ENCODE peak calls at places on chromosomes 2 and 18, in nine cellular contexts. One of them, this sample, is unnamed.
A peak's percentile ranks its signal among the peaks of the same experiment; 100 is the strongest.

GRCh38 chr2:191643425-191643824 is 34.5 kb upstream of the NABP1 start:
- DNase-seq in body of pancreas: no peak
- DNase-seq in activated CD4-positive, CD25-positive, alpha-beta regulatory T cell: no peak
- DNase-seq in EH: no peak
- DNase-seq in tibial nerve: no peak
- DNase-seq in AG10803: no peak
- DNase-seq in activated CD8-positive, alpha-beta memory T cell treated with anti-CD3 and anti-CD28 coated beads, Interleukin-2, amount 50 U/mL, for 4 hours: no peak
- DNase-seq in effector memory CD8-positive, alpha-beta T cell: no peak
- DNase-seq in stimulated activated CD4-positive, alpha-beta T cell treated with anti-CD3 and anti-CD28 coated beads, Interleukin-4, amount 100 ng/mL, for 24 hours: no peak
- DNase-seq in this sample: no peak

GRCh38 chr18:46001892-46002291 is 34.8 kb upstream of the EPG5 start:
- DNase-seq in AG10803: no peak
- DNase-seq in activated CD4-positive, CD25-positive, alpha-beta regulatory T cell: no peak
- DNase-seq in activated CD8-positive, alpha-beta memory T cell treated with anti-CD3 and anti-CD28 coated beads, Interleukin-2, amount 50 U/mL, for 4 hours: no peak
- DNase-seq in tibial nerve: no peak
- DNase-seq in body of pancreas: no peak
- DNase-seq in effector memory CD8-positive, alpha-beta T cell: no peak
- DNase-seq in EH: no peak
- DNase-seq in stimulated activated CD4-positive, alpha-beta T cell treated with anti-CD3 and anti-CD28 coated beads, Interleukin-4, amount 100 ng/mL, for 24 hours: no peak
- DNase-seq in this sample: no peak

GRCh38 chr2:63189026-63189425 is 138.4 kb downstream of the OTX1 start:
- DNase-seq in AG10803: peak; percentile 47
- DNase-seq in effector memory CD8-positive, alpha-beta T cell: no peak
- DNase-seq in activated CD8-positive, alpha-beta memory T cell treated with anti-CD3 and anti-CD28 coated beads, Interleukin-2, amount 50 U/mL, for 4 hours: no peak
- DNase-seq in tibial nerve: no peak
- DNase-seq in activated CD4-positive, CD25-positive, alpha-beta regulatory T cell: no peak
- DNase-seq in body of pancreas: peak; percentile 35
- DNase-seq in EH: peak; percentile 67
- DNase-seq in stimulated activated CD4-positive, alpha-beta T cell treated with anti-CD3 and anti-CD28 coated beads, Interleukin-4, amount 100 ng/mL, for 24 hours: no peak
- DNase-seq in this sample: peak; percentile 55

GRCh38 chr2:169661263-169661662 is 32.9 kb downstream of the CFAP210 start:
- DNase-seq in effector memory CD8-positive, alpha-beta T cell: no peak
- DNase-seq in activated CD4-positive, CD25-positive, alpha-beta regulatory T cell: no peak
- DNase-seq in AG10803: no peak
- DNase-seq in stimulated activated CD4-positive, alpha-beta T cell treated with anti-CD3 and anti-CD28 coated beads, Interleukin-4, amount 100 ng/mL, for 24 hours: no peak
- DNase-seq in tibial nerve: no peak
- DNase-seq in activated CD8-positive, alpha-beta memory T cell treated with anti-CD3 and anti-CD28 coated beads, Interleukin-2, amount 50 U/mL, for 4 hours: no peak
- DNase-seq in body of pancreas: no peak
- DNase-seq in EH: no peak
- DNase-seq in this sample: no peak

GRCh38 chr2:17626986-17627385 is 86.5 kb downstream of the VSNL1 start:
- DNase-seq in activated CD4-positive, CD25-positive, alpha-beta regulatory T cell: no peak
- DNase-seq in AG10803: no peak
- DNase-seq in EH: no peak
- DNase-seq in stimulated activated CD4-positive, alpha-beta T cell treated with anti-CD3 and anti-CD28 coated beads, Interleukin-4, amount 100 ng/mL, for 24 hours: no peak
- DNase-seq in body of pancreas: no peak
- DNase-seq in tibial nerve: no peak
- DNase-seq in activated CD8-positive, alpha-beta memory T cell treated with anti-CD3 and anti-CD28 coated beads, Interleukin-2, amount 50 U/mL, for 4 hours: no peak
- DNase-seq in effector memory CD8-positive, alpha-beta T cell: no peak
- DNase-seq in this sample: no peak

GRCh38 chr2:241009601-241010530 is 11.4 kb downstream of the SNED1 start:
- DNase-seq in AG10803: peak; percentile 76
- DNase-seq in effector memory CD8-positive, alpha-beta T cell: no peak
- DNase-seq in tibial nerve: peak; percentile 18
- DNase-seq in activated CD8-positive, alpha-beta memory T cell treated with anti-CD3 and anti-CD28 coated beads, Interleukin-2, amount 50 U/mL, for 4 hours: peak; percentile 39
- DNase-seq in body of pancreas: peak; percentile 52
- DNase-seq in stimulated activated CD4-positive, alpha-beta T cell treated with anti-CD3 and anti-CD28 coated beads, Interleukin-4, amount 100 ng/mL, for 24 hours: peak; percentile 29
- DNase-seq in activated CD4-positive, CD25-positive, alpha-beta regulatory T cell: no peak
- DNase-seq in EH: peak; percentile 90
- DNase-seq in this sample: no peak

GRCh38 chr2:26899500-26900164 is 51.7 kb downstream of the DPYSL5 start:
- DNase-seq in activated CD8-positive, alpha-beta memory T cell treated with anti-CD3 and anti-CD28 coated beads, Interleukin-2, amount 50 U/mL, for 4 hours: no peak
- DNase-seq in tibial nerve: no peak
- DNase-seq in stimulated activated CD4-positive, alpha-beta T cell treated with anti-CD3 and anti-CD28 coated beads, Interleukin-4, amount 100 ng/mL, for 24 hours: no peak
- DNase-seq in effector memory CD8-positive, alpha-beta T cell: no peak
- DNase-seq in activated CD4-positive, CD25-positive, alpha-beta regulatory T cell: no peak
- DNase-seq in EH: no peak
- DNase-seq in body of pancreas: no peak
- DNase-seq in AG10803: no peak
- DNase-seq in this sample: no peak

GRCh38 chr2:233477548-233478433 is 88.8 kb downstream of the USP40 start:
- DNase-seq in body of pancreas: no peak
- DNase-seq in EH: no peak
- DNase-seq in activated CD8-positive, alpha-beta memory T cell treated with anti-CD3 and anti-CD28 coated beads, Interleukin-2, amount 50 U/mL, for 4 hours: no peak
- DNase-seq in AG10803: no peak
- DNase-seq in activated CD4-positive, CD25-positive, alpha-beta regulatory T cell: no peak
- DNase-seq in tibial nerve: no peak
- DNase-seq in stimulated activated CD4-positive, alpha-beta T cell treated with anti-CD3 and anti-CD28 coated beads, Interleukin-4, amount 100 ng/mL, for 24 hours: no peak
- DNase-seq in effector memory CD8-positive, alpha-beta T cell: no peak
- DNase-seq in this sample: no peak

GRCh38 chr2:118121101-118121500 is 32.8 kb downstream of the INSIG2 start:
- DNase-seq in EH: no peak
- DNase-seq in effector memory CD8-positive, alpha-beta T cell: no peak
- DNase-seq in tibial nerve: no peak
- DNase-seq in activated CD4-positive, CD25-positive, alpha-beta regulatory T cell: no peak
- DNase-seq in activated CD8-positive, alpha-beta memory T cell treated with anti-CD3 and anti-CD28 coated beads, Interleukin-2, amount 50 U/mL, for 4 hours: no peak
- DNase-seq in stimulated activated CD4-positive, alpha-beta T cell treated with anti-CD3 and anti-CD28 coated beads, Interleukin-4, amount 100 ng/mL, for 24 hours: no peak
- DNase-seq in body of pancreas: no peak
- DNase-seq in AG10803: no peak
- DNase-seq in this sample: no peak

GRCh38 chr2:234286956-234287355 is 209.9 kb downstream of the ARL4C start:
- DNase-seq in tibial nerve: no peak
- DNase-seq in activated CD8-positive, alpha-beta memory T cell treated with anti-CD3 and anti-CD28 coated beads, Interleukin-2, amount 50 U/mL, for 4 hours: no peak
- DNase-seq in AG10803: no peak
- DNase-seq in activated CD4-positive, CD25-positive, alpha-beta regulatory T cell: no peak
- DNase-seq in body of pancreas: no peak
- DNase-seq in EH: peak; percentile 6
- DNase-seq in effector memory CD8-positive, alpha-beta T cell: no peak
- DNase-seq in stimulated activated CD4-positive, alpha-beta T cell treated with anti-CD3 and anti-CD28 coated beads, Interleukin-4, amount 100 ng/mL, for 24 hours: no peak
- DNase-seq in this sample: no peak

GRCh38 chr2:173221081-173221695 is 133.5 kb upstream of the CDCA7 start:
- DNase-seq in EH: no peak
- DNase-seq in AG10803: no peak
- DNase-seq in body of pancreas: no peak
- DNase-seq in effector memory CD8-positive, alpha-beta T cell: no peak
- DNase-seq in tibial nerve: no peak
- DNase-seq in activated CD4-positive, CD25-positive, alpha-beta regulatory T cell: no peak
- DNase-seq in activated CD8-positive, alpha-beta memory T cell treated with anti-CD3 and anti-CD28 coated beads, Interleukin-2, amount 50 U/mL, for 4 hours: no peak
- DNase-seq in stimulated activated CD4-positive, alpha-beta T cell treated with anti-CD3 and anti-CD28 coated beads, Interleukin-4, amount 100 ng/mL, for 24 hours: no peak
- DNase-seq in this sample: no peak

GRCh38 chr2:100934504-100935371 is 67.4 kb upstream of the RPL31 start:
- DNase-seq in tibial nerve: no peak
- DNase-seq in activated CD4-positive, CD25-positive, alpha-beta regulatory T cell: no peak
- DNase-seq in body of pancreas: no peak
- DNase-seq in stimulated activated CD4-positive, alpha-beta T cell treated with anti-CD3 and anti-CD28 coated beads, Interleukin-4, amount 100 ng/mL, for 24 hours: no peak
- DNase-seq in EH: no peak
- DNase-seq in AG10803: no peak
- DNase-seq in activated CD8-positive, alpha-beta memory T cell treated with anti-CD3 and anti-CD28 coated beads, Interleukin-2, amount 50 U/mL, for 4 hours: no peak
- DNase-seq in effector memory CD8-positive, alpha-beta T cell: no peak
- DNase-seq in this sample: no peak

GRCh38 chr2:204452464-204453023 is 92.7 kb upstream of the PARD3B start:
- DNase-seq in EH: peak; percentile 100
- DNase-seq in body of pancreas: no peak
- DNase-seq in stimulated activated CD4-positive, alpha-beta T cell treated with anti-CD3 and anti-CD28 coated beads, Interleukin-4, amount 100 ng/mL, for 24 hours: no peak
- DNase-seq in AG10803: peak; percentile 100
- DNase-seq in tibial nerve: no peak
- DNase-seq in activated CD8-positive, alpha-beta memory T cell treated with anti-CD3 and anti-CD28 coated beads, Interleukin-2, amount 50 U/mL, for 4 hours: no peak
- DNase-seq in activated CD4-positive, CD25-positive, alpha-beta regulatory T cell: no peak
- DNase-seq in effector memory CD8-positive, alpha-beta T cell: no peak
- DNase-seq in this sample: peak; percentile 18

GRCh38 chr2:72533767-72534166 is 292.1 kb downstream of the EXOC6B start:
- DNase-seq in activated CD8-positive, alpha-beta memory T cell treated with anti-CD3 and anti-CD28 coated beads, Interleukin-2, amount 50 U/mL, for 4 hours: no peak
- DNase-seq in activated CD4-positive, CD25-positive, alpha-beta regulatory T cell: no peak
- DNase-seq in stimulated activated CD4-positive, alpha-beta T cell treated with anti-CD3 and anti-CD28 coated beads, Interleukin-4, amount 100 ng/mL, for 24 hours: no peak
- DNase-seq in effector memory CD8-positive, alpha-beta T cell: no peak
- DNase-seq in AG10803: peak; percentile 11
- DNase-seq in body of pancreas: no peak
- DNase-seq in tibial nerve: no peak
- DNase-seq in EH: peak; percentile 62
- DNase-seq in this sample: no peak

GRCh38 chr18:52722904-52723303 is 382.9 kb downstream of the DCC start:
- DNase-seq in tibial nerve: no peak
- DNase-seq in AG10803: no peak
- DNase-seq in activated CD4-positive, CD25-positive, alpha-beta regulatory T cell: no peak
- DNase-seq in effector memory CD8-positive, alpha-beta T cell: no peak
- DNase-seq in EH: no peak
- DNase-seq in body of pancreas: no peak
- DNase-seq in stimulated activated CD4-positive, alpha-beta T cell treated with anti-CD3 and anti-CD28 coated beads, Interleukin-4, amount 100 ng/mL, for 24 hours: no peak
- DNase-seq in activated CD8-positive, alpha-beta memory T cell treated with anti-CD3 and anti-CD28 coated beads, Interleukin-2, amount 50 U/mL, for 4 hours: no peak
- DNase-seq in this sample: no peak

GRCh38 chr2:222309361-222309760 is 10.6 kb upstream of the PAX3 start:
- DNase-seq in EH: no peak
- DNase-seq in body of pancreas: no peak
- DNase-seq in tibial nerve: no peak
- DNase-seq in AG10803: no peak
- DNase-seq in activated CD8-positive, alpha-beta memory T cell treated with anti-CD3 and anti-CD28 coated beads, Interleukin-2, amount 50 U/mL, for 4 hours: no peak
- DNase-seq in effector memory CD8-positive, alpha-beta T cell: no peak
- DNase-seq in activated CD4-positive, CD25-positive, alpha-beta regulatory T cell: no peak
- DNase-seq in stimulated activated CD4-positive, alpha-beta T cell treated with anti-CD3 and anti-CD28 coated beads, Interleukin-4, amount 100 ng/mL, for 24 hours: no peak
- DNase-seq in this sample: no peak

GRCh38 chr18:5604778-5605177 is 61.0 kb upstream of the EPB41L3 start:
- DNase-seq in EH: no peak
- DNase-seq in effector memory CD8-positive, alpha-beta T cell: no peak
- DNase-seq in AG10803: no peak
- DNase-seq in activated CD4-positive, CD25-positive, alpha-beta regulatory T cell: no peak
- DNase-seq in activated CD8-positive, alpha-beta memory T cell treated with anti-CD3 and anti-CD28 coated beads, Interleukin-2, amount 50 U/mL, for 4 hours: no peak
- DNase-seq in body of pancreas: no peak
- DNase-seq in tibial nerve: no peak
- DNase-seq in stimulated activated CD4-positive, alpha-beta T cell treated with anti-CD3 and anti-CD28 coated beads, Interleukin-4, amount 100 ng/mL, for 24 hours: no peak
- DNase-seq in this sample: no peak

GRCh38 chr18:8610442-8610801 is 1.2 kb downstream of the RAB12 start:
- DNase-seq in effector memory CD8-positive, alpha-beta T cell: no peak
- DNase-seq in stimulated activated CD4-positive, alpha-beta T cell treated with anti-CD3 and anti-CD28 coated beads, Interleukin-4, amount 100 ng/mL, for 24 hours: peak; percentile 15
- DNase-seq in AG10803: peak; percentile 11
- DNase-seq in body of pancreas: peak; percentile 19
- DNase-seq in EH: peak; percentile 35
- DNase-seq in activated CD4-positive, CD25-positive, alpha-beta regulatory T cell: no peak
- DNase-seq in tibial nerve: no peak
- DNase-seq in activated CD8-positive, alpha-beta memory T cell treated with anti-CD3 and anti-CD28 coated beads, Interleukin-2, amount 50 U/mL, for 4 hours: no peak
- DNase-seq in this sample: no peak

GRCh38 chr2:23531280-23531679 is 146.3 kb downstream of the KLHL29 start:
- DNase-seq in stimulated activated CD4-positive, alpha-beta T cell treated with anti-CD3 and anti-CD28 coated beads, Interleukin-4, amount 100 ng/mL, for 24 hours: no peak
- DNase-seq in tibial nerve: no peak
- DNase-seq in EH: no peak
- DNase-seq in activated CD4-positive, CD25-positive, alpha-beta regulatory T cell: no peak
- DNase-seq in effector memory CD8-positive, alpha-beta T cell: no peak
- DNase-seq in body of pancreas: no peak
- DNase-seq in activated CD8-positive, alpha-beta memory T cell treated with anti-CD3 and anti-CD28 coated beads, Interleukin-2, amount 50 U/mL, for 4 hours: no peak
- DNase-seq in AG10803: no peak
- DNase-seq in this sample: no peak

GRCh38 chr2:30209227-30209626 is 22.1 kb upstream of the LBH start:
- DNase-seq in EH: no peak
- DNase-seq in stimulated activated CD4-positive, alpha-beta T cell treated with anti-CD3 and anti-CD28 coated beads, Interleukin-4, amount 100 ng/mL, for 24 hours: no peak
- DNase-seq in body of pancreas: no peak
- DNase-seq in activated CD8-positive, alpha-beta memory T cell treated with anti-CD3 and anti-CD28 coated beads, Interleukin-2, amount 50 U/mL, for 4 hours: no peak
- DNase-seq in effector memory CD8-positive, alpha-beta T cell: no peak
- DNase-seq in activated CD4-positive, CD25-positive, alpha-beta regulatory T cell: no peak
- DNase-seq in AG10803: no peak
- DNase-seq in tibial nerve: no peak
- DNase-seq in this sample: no peak

GRCh38 chr2:180540761-180541160 is 439.6 kb upstream of the UBE2E3 start:
- DNase-seq in tibial nerve: no peak
- DNase-seq in EH: no peak
- DNase-seq in activated CD8-positive, alpha-beta memory T cell treated with anti-CD3 and anti-CD28 coated beads, Interleukin-2, amount 50 U/mL, for 4 hours: no peak
- DNase-seq in AG10803: no peak
- DNase-seq in body of pancreas: no peak
- DNase-seq in activated CD4-positive, CD25-positive, alpha-beta regulatory T cell: no peak
- DNase-seq in stimulated activated CD4-positive, alpha-beta T cell treated with anti-CD3 and anti-CD28 coated beads, Interleukin-4, amount 100 ng/mL, for 24 hours: no peak
- DNase-seq in effector memory CD8-positive, alpha-beta T cell: no peak
- DNase-seq in this sample: no peak